ENCODE peak calls at places on chromosome X, in eight cellular contexts. P is HCT116, L is aorta, S is fibroblast of the aortic adventitia, B is endothelial cell of umbilical vein, X is fibroblast of pulmonary artery, H is K562, C is fibroblast of lung. F is an unnamed sample.

GRCh38 chrX:150683536-150684146 is 9.6 kb upstream of the MTMR1 start:
- DNase-seq in L (no peak), C (no peak), H (peak), P (peak), B (peak), S (peak), X (peak), F (peak)

GRCh38 chrX:35841872-35842271 is 43.7 kb downstream of the MAGEB16 start:
- DNase-seq in H (no peak), C (peak), S (no peak), P (no peak), X (no peak), L (no peak), B (no peak), F (no peak)

GRCh38 chrX:69285881-69286545 is 120.8 kb upstream of the PJA1 start:
- DNase-seq in L (peak), H (peak), S (peak), P (peak), B (no peak), C (peak), X (peak), F (peak)

GRCh38 chrX:27186671-27187070 is 276.5 kb downstream of the PPP4R3C start:
- DNase-seq in P (peak), H (peak), L (no peak), X (peak), B (peak), C (peak), S (peak), F (peak)

GRCh38 chrX:13340182-13340791 is 20.4 kb upstream of the ATXN3L start:
- DNase-seq in H (no peak), X (no peak), S (peak), B (no peak), C (no peak), P (no peak), L (no peak), F (no peak)

GRCh38 chrX:4935846-4936245 is 1222.4 kb upstream of the PRKX start:
- DNase-seq in S (no peak), P (no peak), B (no peak), C (no peak), X (no peak), H (no peak), L (peak), F (no peak)

GRCh38 chrX:40440841-40441240 is 139.9 kb upstream of the ATP6AP2 start:
- DNase-seq in B (no peak), P (no peak), X (no peak), S (no peak), L (no peak), H (no peak), C (no peak), F (no peak)

GRCh38 chrX:76815754-76816153 is 388.2 kb downstream of the MAGEE1 start:
- DNase-seq in P (no peak), L (no peak), H (no peak), X (no peak), C (no peak), B (no peak), S (no peak), F (no peak)

GRCh38 chrX:45903781-45904201 is 641.4 kb downstream of the ZNF674 start:
- DNase-seq in X (no peak), H (no peak), C (no peak), S (no peak), P (no peak), B (peak), L (no peak), F (peak)

GRCh38 chrX:18674417-18674787 is 2.5 kb upstream of the RS1 start:
- DNase-seq in B (peak), C (no peak), H (peak), X (no peak), P (no peak), S (no peak), L (peak), F (no peak)

GRCh38 chrX:149631293-149632165 is at the start of gene TMEM185A:
- DNase-seq in H (peak), L (peak), S (peak), B (peak), P (peak), X (peak), C (peak), F (peak)

GRCh38 chrX:149462849-149463248 is 42.3 kb downstream of the IDS start:
- DNase-seq in B (no peak), H (no peak), C (peak), P (no peak), X (peak), L (no peak), S (peak), F (no peak)

GRCh38 chrX:15343075-15343476 is 7.8 kb upstream of the PIGA start:
- DNase-seq in B (no peak), X (peak), C (no peak), H (no peak), L (no peak), S (peak), P (no peak), F (no peak)

GRCh38 chrX:150616179-150616862 is 47.9 kb downstream of the MTM1 start:
- DNase-seq in H (peak), P (no peak), X (no peak), C (no peak), L (no peak), S (no peak), B (no peak), F (no peak)

GRCh38 chrX:85109235-85109634 is 105.6 kb downstream of the APOOL start:
- DNase-seq in P (peak), H (peak), B (no peak), C (no peak), X (peak), L (no peak), S (no peak), F (no peak)

GRCh38 chrX:2231570-2232192 is 269.1 kb downstream of the DHRSX start:
- DNase-seq in L (no peak), B (no peak), H (no peak), P (no peak), S (no peak), X (no peak), C (no peak), F (no peak)

GRCh38 chrX:20452487-20452886 is 185.8 kb upstream of the RPS6KA3 start:
- DNase-seq in X (no peak), H (no peak), L (no peak), S (no peak), B (no peak), C (no peak), P (no peak), F (no peak)

GRCh38 chrX:129833153-129834004 is 10.3 kb downstream of the ZDHHC9 start:
- DNase-seq in B (no peak), P (no peak), H (no peak), X (peak), C (peak), S (peak), L (no peak), F (no peak)

GRCh38 chrX:107700317-107700774 is 72.0 kb downstream of the PRPS1 start:
- DNase-seq in L (no peak), S (no peak), H (no peak), B (no peak), C (peak), X (peak), P (no peak), F (no peak)

GRCh38 chrX:49172280-49172780 is 632 bp downstream of the PLP2 start:
- DNase-seq in C (peak), L (peak), B (peak), P (no peak), H (peak), S (peak), X (peak), F (peak)

GRCh38 chrX:131477498-131477897 is 66.4 kb upstream of the OR13H1 start:
- DNase-seq in B (no peak), C (no peak), S (no peak), X (no peak), P (no peak), H (no peak), L (no peak), F (no peak)

GRCh38 chrX:92247076-92247475 is 467.9 kb downstream of the PCDH11X start:
- DNase-seq in C (peak), P (no peak), H (no peak), S (no peak), X (peak), B (no peak), L (no peak), F (no peak)

GRCh38 chrX:41779058-41779564 is 55.1 kb downstream of the GPR82 start:
- DNase-seq in H (no peak), S (peak), P (peak), L (no peak), C (peak), X (peak), B (peak), F (no peak)

GRCh38 chrX:2351999-2352995 is 148.5 kb downstream of the DHRSX start:
- DNase-seq in C (peak), P (no peak), H (peak), L (no peak), X (peak), B (peak), S (peak), F (no peak)

GRCh38 chrX:24870143-24870542 is 145.6 kb downstream of the ARX start:
- DNase-seq in H (no peak), C (peak), L (no peak), X (peak), S (peak), P (no peak), B (no peak), F (no peak)

GRCh38 chrX:103733017-103733416 is 22.3 kb downstream of the TMEM31 start:
- DNase-seq in B (no peak), H (no peak), X (no peak), C (no peak), P (no peak), L (no peak), S (no peak), F (no peak)

GRCh38 chrX:47587906-47588735 is 5.9 kb downstream of the TIMP1 start:
- DNase-seq in C (no peak), H (no peak), X (peak), S (no peak), B (no peak), L (no peak), P (no peak), F (no peak)

GRCh38 chrX:123899701-123900100 is 39.8 kb downstream of the XIAP start:
- DNase-seq in S (peak), B (peak), L (no peak), P (no peak), C (peak), H (no peak), X (no peak), F (no peak)

GRCh38 chrX:19743386-19743785 is 144.0 kb downstream of the SH3KBP1 start:
- DNase-seq in H (no peak), X (no peak), P (no peak), B (no peak), L (no peak), S (no peak), C (no peak), F (no peak)

GRCh38 chrX:120677017-120677652 is 47.3 kb upstream of the C1GALT1C1 start:
- DNase-seq in C (no peak), B (no peak), L (no peak), X (no peak), H (no peak), P (no peak), S (no peak), F (no peak)

GRCh38 chrX:135411893-135412292 is 9.9 kb upstream of the SMIM10L2A start:
- DNase-seq in X (no peak), H (peak), L (no peak), C (peak), P (no peak), S (peak), B (no peak), F (no peak)

GRCh38 chrX:119194631-119195030 is 41.5 kb upstream of the PGRMC1 start:
- DNase-seq in X (peak), P (no peak), L (no peak), H (no peak), B (peak), S (peak), C (peak), F (no peak)

GRCh38 chrX:18041656-18042055 is 179.0 kb downstream of the BEND2 start:
- DNase-seq in B (no peak), P (no peak), C (no peak), S (no peak), X (no peak), H (no peak), L (no peak), F (no peak)

GRCh38 chrX:121307441-121307840 is 260.0 kb downstream of the GLUD2 start:
- DNase-seq in X (no peak), C (peak), S (peak), H (no peak), B (no peak), P (no peak), L (no peak), F (no peak)

GRCh38 chrX:15785176-15785735 is 5.0 kb upstream of the ZRSR2 start:
- DNase-seq in S (no peak), P (no peak), B (peak), X (no peak), H (no peak), C (no peak), L (no peak), F (no peak)

GRCh38 chrX:17521871-17522693 is 147.1 kb downstream of the NHS start:
- DNase-seq in X (peak), L (no peak), S (peak), B (no peak), H (peak), P (peak), C (peak), F (no peak)

GRCh38 chrX:20397587-20397986 is 130.9 kb upstream of the RPS6KA3 start:
- DNase-seq in L (no peak), S (no peak), X (no peak), H (no peak), C (no peak), B (no peak), P (no peak), F (no peak)

GRCh38 chrX:33434256-33435092 is 223.1 kb upstream of the DMD start:
- DNase-seq in H (peak), L (no peak), B (peak), S (peak), P (no peak), C (peak), X (peak), F (peak)

GRCh38 chrX:53435997-53436396 is 1.8 kb upstream of the HSD17B10 start:
- DNase-seq in H (peak), S (peak), P (peak), B (peak), C (peak), X (peak), L (peak), F (peak)
- H3K4me3 ChIP-seq in H (no peak), S (no peak), P (no peak), B (no peak), C (no peak), X (no peak), L (no peak), F (no peak)

GRCh38 chrX:30023451-30023850 is 191.9 kb upstream of the MAGEB2 start:
- DNase-seq in C (peak), H (no peak), X (peak), P (no peak), L (no peak), B (no peak), S (no peak), F (no peak)
- H3K4me3 ChIP-seq in C (no peak), H (no peak), X (no peak), P (no peak), L (no peak), B (no peak), S (no peak), F (no peak)

GRCh38 chrX:39165185-39165584 is 363.9 kb downstream of the MID1IP1 start:
- DNase-seq in C (no peak), S (no peak), L (no peak), B (no peak), P (no peak), H (no peak), X (no peak), F (no peak)

GRCh38 chrX:39163585-39163984 is 362.3 kb downstream of the MID1IP1 start:
- DNase-seq in P (no peak), X (no peak), S (no peak), C (peak), B (no peak), L (no peak), H (no peak), F (no peak)

GRCh38 chrX:39164212-39164611 is 363.0 kb downstream of the MID1IP1 start:
- DNase-seq in X (no peak), L (no peak), S (no peak), B (no peak), C (no peak), P (no peak), H (no peak), F (no peak)

GRCh38 chrX:39161856-39162255 is 360.6 kb downstream of the MID1IP1 start:
- DNase-seq in B (no peak), L (no peak), X (no peak), C (no peak), P (no peak), S (no peak), H (no peak), F (no peak)

GRCh38 chrX:39162322-39162721 is 361.1 kb downstream of the MID1IP1 start:
- DNase-seq in L (no peak), P (no peak), S (no peak), H (no peak), X (no peak), B (no peak), C (no peak), F (no peak)
- H3K4me3 ChIP-seq in L (no peak), P (no peak), S (no peak), H (no peak), X (no peak), B (no peak), C (no peak), F (no peak)

GRCh38 chrX:65673857-65674350 is 6.5 kb downstream of the MSN start:
- DNase-seq in P (no peak), C (no peak), L (no peak), X (peak), B (no peak), H (no peak), S (no peak), F (no peak)
- H3K4me3 ChIP-seq in P (no peak), C (peak), L (no peak), X (no peak), B (peak), H (no peak), S (no peak), F (no peak)

DNA sequence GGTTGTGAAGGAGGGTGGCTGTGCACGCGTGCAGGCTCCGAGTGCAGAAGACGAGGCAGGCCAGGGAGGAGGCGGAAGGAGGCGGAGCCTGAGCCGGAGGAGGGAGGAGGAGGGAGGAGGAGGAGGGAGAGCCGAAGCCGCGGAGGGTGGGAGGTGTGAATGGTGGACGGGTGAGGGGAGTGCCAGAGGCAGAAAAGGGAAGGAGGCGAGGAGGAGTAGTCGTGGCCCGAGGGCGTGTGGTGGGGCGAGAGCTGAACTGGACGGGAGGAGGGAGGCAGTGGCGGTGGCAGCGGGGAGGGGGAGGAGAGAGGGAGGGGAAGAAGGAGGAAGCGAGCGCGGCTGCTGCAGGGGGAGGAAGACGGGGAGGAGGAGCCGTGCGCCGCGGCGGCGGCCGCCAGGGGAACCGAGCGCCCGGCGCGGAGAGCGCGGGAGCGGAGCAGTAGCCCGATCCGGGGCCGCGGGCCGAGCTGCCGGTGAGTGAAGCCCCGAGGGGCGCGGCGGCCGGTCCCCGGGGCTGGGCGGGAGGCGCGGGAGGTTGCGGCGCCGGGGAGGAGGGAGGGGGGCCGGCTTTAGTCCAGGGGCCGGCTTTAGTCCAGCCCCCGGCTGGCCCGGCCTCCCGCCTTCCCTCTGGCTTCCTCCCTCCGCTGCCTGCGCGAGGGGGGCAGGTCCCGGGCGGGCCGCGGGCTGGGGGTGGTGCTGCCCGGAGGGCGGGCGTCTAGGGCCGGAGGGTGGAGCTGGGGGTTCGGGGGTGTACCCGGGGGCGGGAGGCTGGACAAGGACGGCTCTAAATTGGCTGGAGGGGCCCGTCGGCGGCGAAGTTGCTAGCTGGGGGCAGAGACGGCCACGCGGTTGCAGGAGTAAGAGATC is at the start of gene TMEM164:
- DNase-seq in P (peak), H (peak), X (peak), L (peak), S (peak), C (peak), B (peak), F (peak)
- H3K4me3 ChIP-seq in P (peak), H (peak), X (peak), L (peak), S (peak), C (peak), B (peak), F (peak)

GRCh38 chrX:133215747-133216146 is 2.4 kb downstream of the TFDP3 start:
- DNase-seq in C (peak), L (no peak), B (no peak), P (no peak), S (no peak), X (no peak), H (peak), F (no peak)
- H3K4me3 ChIP-seq in C (no peak), L (no peak), B (no peak), P (no peak), S (no peak), X (no peak), H (no peak), F (no peak)

GRCh38 chrX:153829799-153830631 is at the start of gene PDZD4:
- DNase-seq in S (no peak), L (no peak), P (no peak), X (no peak), C (no peak), B (no peak), H (no peak), F (no peak)

GRCh38 chrX:153829549-153829798 is 870 bp downstream of the PDZD4 start:
- DNase-seq in P (no peak), C (no peak), B (no peak), H (no peak), L (no peak), X (no peak), S (no peak), F (no peak)

GRCh38 chrX:153828308-153828707 is 2.0 kb downstream of the PDZD4 start:
- DNase-seq in L (no peak), C (no peak), P (no peak), X (no peak), H (no peak), B (no peak), S (no peak), F (no peak)

GRCh38 chrX:153827903-153828302 is 2.4 kb downstream of the PDZD4 start:
- DNase-seq in C (no peak), S (no peak), B (no peak), L (no peak), P (no peak), H (no peak), X (no peak), F (no peak)

DNA sequence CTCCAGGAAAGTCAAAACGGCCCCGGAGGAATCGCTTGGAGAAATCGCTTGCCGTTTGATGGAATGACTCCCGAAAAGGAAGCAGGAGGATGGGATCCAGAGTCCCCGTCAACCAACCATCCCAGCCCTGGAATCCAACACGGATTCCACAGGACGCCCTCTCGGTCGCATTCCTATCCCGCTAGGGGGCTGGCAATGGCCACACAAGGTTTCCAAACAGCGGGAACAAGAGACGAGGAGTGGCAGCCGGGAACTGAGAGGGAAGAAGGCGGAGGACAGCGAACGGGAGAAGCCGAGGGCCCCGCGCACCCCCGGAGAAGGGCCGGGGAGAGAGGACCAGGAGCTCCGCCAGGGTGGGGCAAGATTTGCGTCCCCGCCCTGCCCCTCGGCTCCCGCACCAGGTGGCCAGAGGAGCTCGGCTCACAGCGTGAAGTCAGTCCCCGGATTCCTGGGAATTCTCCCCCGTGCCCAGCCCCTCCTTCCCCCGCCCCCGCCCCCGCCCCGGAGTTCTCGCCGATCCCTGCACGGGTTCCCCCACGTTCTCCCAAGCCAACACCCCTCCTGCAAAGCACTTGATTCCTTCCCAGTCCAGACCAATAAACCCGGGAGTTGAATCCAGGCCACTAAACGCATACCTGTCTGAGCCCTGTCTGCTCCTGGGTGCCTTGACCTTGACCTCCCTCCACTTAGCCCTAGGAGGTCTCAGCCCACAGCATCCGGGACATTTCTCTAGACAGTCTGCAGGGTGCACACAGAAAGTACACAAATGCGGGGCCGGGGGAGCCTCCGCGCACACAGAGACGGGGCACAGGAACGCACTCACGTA is 1.4 kb downstream of the PDZD4 start:
- DNase-seq in S (no peak), P (no peak), B (no peak), C (no peak), L (no peak), X (no peak), H (no peak), F (no peak)
- H3K4me3 ChIP-seq in S (no peak), P (no peak), B (no peak), C (no peak), L (peak), X (no peak), H (no peak), F (no peak)

F was measured in Jurkat, Clone E6-1.